ENCODE peak calls at places on chromosomes 11 and 22, in nine cellular contexts. S is A549; U is epithelial cell of prostate; E is pancreas; V is IMR-90; Q is left ventricle myocardium inferior; H is AG04450; J is CD4-positive, alpha-beta T cell; Y is thyroid gland. K is an unnamed sample.

GRCh38 chr11:35144811-35145210 is 5.8 kb downstream of the CD44 start:
- DNase-seq in Y (no peak), V (peak; percentile 72), S (no peak), E (no peak), H (no peak), Q (no peak), U (no peak), J (no peak), K (no peak)

GRCh38 chr11:66172146-66172545 is 96.3 kb upstream of the RAB1B start:
- DNase-seq in U (no peak), Y (peak; percentile 21), J (no peak), S (peak; percentile 29), Q (no peak), V (peak; percentile 86), E (no peak), H (peak; percentile 16), K (no peak)

GRCh38 chr11:81237139-81237538 is 1496.5 kb downstream of the FAM181B start:
- DNase-seq in Y (no peak), U (no peak), H (no peak), E (no peak), J (no peak), Q (no peak), V (peak; percentile 4), S (peak; percentile 37), K (no peak)

GRCh38 chr11:36385121-36385530 is 89.0 kb downstream of the PRR5L start:
- DNase-seq in J (no peak), H (peak; percentile 72), V (peak; percentile 92), Y (no peak), E (no peak), Q (no peak), U (peak; percentile 41), S (no peak), K (no peak)

GRCh38 chr22:46107089-46107664 is 43.1 kb upstream of the PPARA start:
- DNase-seq in H (no peak), V (no peak), Y (peak; percentile 75), J (no peak), S (no peak), E (peak; percentile 92), U (no peak), Q (no peak), K (peak; percentile 86)

GRCh38 chr11:108647701-108648527 is 17.0 kb upstream of the DDX10 start:
- DNase-seq in S (peak; percentile 66), H (peak; percentile 62), E (peak; percentile 88), U (no peak), Y (peak; percentile 64), Q (peak; percentile 78), V (peak; percentile 81), J (peak; percentile 55), K (peak; percentile 74)

GRCh38 chr11:45723421-45723820 is 58.0 kb upstream of the CHST1 start:
- DNase-seq in E (no peak), Y (no peak), V (no peak), J (no peak), U (no peak), Q (no peak), H (no peak), S (no peak), K (no peak)

GRCh38 chr22:21098099-21098671 is 52.4 kb downstream of the LRRC74B start:
- DNase-seq in H (no peak), Y (no peak), Q (no peak), S (peak; percentile 37), V (no peak), J (no peak), U (no peak), E (no peak), K (no peak)

GRCh38 chr11:776459-777287 is 614 bp downstream of the GATD1 start:
- DNase-seq in Y (peak; percentile 41), U (no peak), V (no peak), S (no peak), E (peak; percentile 36), H (no peak), Q (no peak), J (no peak), K (no peak)

GRCh38 chr11:112962854-112963367 is 1.7 kb downstream of the NCAM1 start:
- DNase-seq in Y (peak; percentile 79), V (no peak), J (no peak), Q (peak; percentile 79), H (no peak), S (no peak), U (no peak), E (peak; percentile 21), K (peak; percentile 75)

GRCh38 chr11:75795276-75796090 is 19.5 kb upstream of the UVRAG start:
- DNase-seq in E (peak; percentile 48), J (no peak), H (no peak), U (no peak), Y (no peak), Q (no peak), V (no peak), S (no peak), K (no peak)

GRCh38 chr22:44737414-44738346 is 14.7 kb upstream of the ARHGAP8 start:
- DNase-seq in Q (no peak), S (no peak), H (no peak), E (no peak), J (no peak), U (no peak), Y (no peak), V (no peak), K (no peak)

GRCh38 chr11:47586043-47586442 is 435 bp upstream of the FAM180B start:
- DNase-seq in S (no peak), Y (no peak), U (no peak), H (no peak), E (no peak), J (no peak), Q (peak; percentile 32), V (no peak), K (peak; percentile 29)

GRCh38 chr22:45271667-45272188 is 13.0 kb upstream of the UPK3A start:
- DNase-seq in U (no peak), E (no peak), S (no peak), H (no peak), Y (no peak), Q (peak; percentile 71), V (no peak), J (no peak), K (peak; percentile 33)

GRCh38 chr11:68008381-68009337 is 1.5 kb upstream of the ALDH3B1 start:
- DNase-seq in H (no peak), Q (no peak), S (no peak), Y (peak; percentile 49), U (no peak), V (no peak), J (no peak), E (peak; percentile 79), K (no peak)
- H3K27ac ChIP-seq in H (peak overlapping the region; percentile 93), Q (peak overlapping the region; percentile 83), S (peak overlapping the region; percentile 100), Y (no peak overlapping the region), U (peak overlapping the region; percentile 68), V (peak overlapping the region; percentile 63), J (no peak overlapping the region), E (peak overlapping the region; percentile 82), K (peak overlapping the region; percentile 69)

GRCh38 chr11:118886681-118887111 is 3.0 kb downstream of the CXCR5 start:
- DNase-seq in E (no peak), V (no peak), H (no peak), U (no peak), J (no peak), S (no peak), Y (no peak), Q (no peak), K (peak; percentile 31)
- H3K27ac ChIP-seq in E (no peak overlapping the region), V (no peak overlapping the region), H (no peak overlapping the region), U (no peak overlapping the region), J (no peak overlapping the region), S (peak overlapping the region; percentile 85), Y (no peak overlapping the region), Q (no peak overlapping the region), K (no peak overlapping the region)

DNA sequence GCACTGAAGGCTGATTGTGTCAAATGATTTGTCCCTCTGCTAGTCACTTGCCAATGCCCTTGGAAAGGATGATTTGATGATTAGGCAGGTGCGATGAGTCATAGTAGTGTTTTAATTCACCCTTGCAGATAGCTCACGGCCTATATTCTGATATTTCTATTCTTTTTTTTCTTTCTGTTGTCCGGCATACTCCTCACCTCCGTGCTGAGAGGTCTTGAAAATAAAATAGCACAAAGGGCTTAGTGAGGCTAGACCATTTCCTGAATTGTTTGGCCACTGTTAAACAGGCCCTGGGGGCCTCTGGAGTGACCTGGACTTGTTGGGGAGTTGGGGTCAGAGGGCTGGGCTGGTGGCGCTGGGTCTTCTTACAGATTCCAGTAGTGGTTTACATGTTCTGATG is 99.8 kb downstream of the ZBTB16 start:
- DNase-seq in V (no peak), E (no peak), Q (no peak), H (no peak), S (no peak), U (no peak), J (no peak), Y (no peak), K (no peak)
- H3K27ac ChIP-seq in V (no peak overlapping the region), E (peak overlapping the region; percentile 60), Q (peak overlapping the region; percentile 100), H (no peak overlapping the region), S (peak overlapping the region; percentile 83), U (peak overlapping the region; percentile 64), J (peak overlapping the region; percentile 55), Y (peak overlapping the region; percentile 99), K (peak overlapping the region; percentile 99)

GRCh38 chr11:78420796-78421209 is 3.2 kb upstream of the GAB2 start:
- DNase-seq in U (no peak), H (no peak), J (no peak), Q (peak; percentile 52), S (no peak), Y (peak; percentile 84), E (peak; percentile 17), V (peak; percentile 85), K (no peak)
- H3K27ac ChIP-seq in U (no peak overlapping the region), H (peak overlapping the region; percentile 89), J (no peak overlapping the region), Q (peak overlapping the region; percentile 98), S (no peak overlapping the region), Y (peak overlapping the region; percentile 82), E (no peak overlapping the region), V (no peak overlapping the region), K (no peak overlapping the region)

DNA sequence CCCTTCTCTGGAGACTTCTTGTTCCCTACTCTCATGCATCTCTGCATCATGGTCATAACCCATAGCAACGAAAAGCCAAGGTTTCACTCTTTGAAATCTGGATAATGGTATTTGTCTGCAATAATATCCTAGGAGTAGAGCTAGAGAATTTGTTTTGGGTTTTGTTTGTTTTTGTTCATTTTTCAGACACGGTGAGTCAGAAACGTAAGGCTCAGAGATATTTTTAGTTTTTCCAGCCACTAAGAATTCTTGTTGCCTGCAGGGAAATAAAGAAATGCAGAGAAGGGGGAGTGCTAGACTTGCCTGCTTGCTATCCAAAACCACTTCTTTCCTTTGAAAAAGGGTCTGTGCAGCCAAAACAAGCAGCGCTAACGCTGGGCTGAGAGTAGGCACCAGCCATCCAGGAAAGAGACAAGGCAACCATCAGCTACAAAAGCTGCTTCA is 26.0 kb downstream of the POU2AF3 start:
- DNase-seq in E (no peak), U (no peak), Q (no peak), J (no peak), V (peak; percentile 72), S (no peak), Y (no peak), H (no peak), K (no peak)
- H3K27ac ChIP-seq in E (no peak overlapping the region), U (no peak overlapping the region), Q (no peak overlapping the region), J (no peak overlapping the region), V (no peak overlapping the region), S (peak overlapping the region; percentile 16), Y (peak overlapping the region; percentile 24), H (peak overlapping the region; percentile 31), K (no peak overlapping the region)

DNA sequence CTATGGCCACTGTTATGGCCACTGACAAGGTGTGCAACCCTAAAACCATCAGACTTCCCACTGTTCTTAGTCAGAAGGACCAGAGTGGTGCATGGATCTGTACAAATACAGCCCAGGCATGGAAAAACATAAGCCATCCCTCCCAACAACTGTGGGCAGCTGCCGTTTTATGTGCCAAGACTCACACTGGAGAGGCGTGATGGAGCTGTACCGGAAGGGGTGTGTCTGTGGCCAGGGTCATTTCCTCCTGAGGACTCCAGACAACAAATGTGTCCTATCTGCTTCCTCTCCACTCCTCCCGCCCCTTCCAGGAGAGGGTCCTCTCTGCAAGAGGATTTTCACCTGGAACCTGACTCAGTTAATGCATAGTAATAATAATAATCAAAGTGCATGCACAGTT is 29.5 kb downstream of the KCNJ1 start:
- DNase-seq in E (no peak), Y (no peak), S (no peak), V (no peak), H (no peak), U (no peak), J (no peak), Q (no peak), K (no peak)
- H3K27ac ChIP-seq in E (no peak overlapping the region), Y (no peak overlapping the region), S (no peak overlapping the region), V (no peak overlapping the region), H (no peak overlapping the region), U (no peak overlapping the region), J (no peak overlapping the region), Q (peak overlapping the region; percentile 84), K (no peak overlapping the region)